ENCODE peak calls at places on chromosomes 16 and 17, in six cellular contexts. N, S, Y, B, L and Q are unnamed samples.

GRCh38 chr16:19810817-19811731 is 73.6 kb downstream of the GPRC5B start:
- DNase-seq in N (no peak), S (no peak), Y (no peak), B (no peak), L (no peak), Q (no peak)

GRCh38 chr16:57191056-57191536 is 5.0 kb downstream of the RSPRY1 start:
- DNase-seq in N (no peak), S (no peak), Y (no peak), B (no peak), L (no peak), Q (no peak)

GRCh38 chr17:17420561-17421269 is 56.1 kb upstream of the MED9 start:
- DNase-seq in N (peak), S (no peak), Y (no peak), B (no peak), L (no peak), Q (no peak)

GRCh38 chr16:67206129-67206837 is 7.4 kb downstream of the ELMO3 start:
- DNase-seq in N (no peak), S (no peak), Y (no peak), B (no peak), L (no peak), Q (no peak)

GRCh38 chr16:56729351-56729735 is 586 bp upstream of the NUP93 start:
- DNase-seq in N (no peak), S (no peak), Y (no peak), B (no peak), L (no peak), Q (no peak)

GRCh38 chr17:72118588-72119279 is 2.1 kb upstream of the SOX9 start:
- DNase-seq in N (peak), S (peak), Y (peak), B (peak), L (peak), Q (peak)

GRCh38 chr16:57325458-57325857 is 33.1 kb upstream of the CCL22 start:
- DNase-seq in N (no peak), S (no peak), Y (no peak), B (no peak), L (no peak), Q (no peak)

GRCh38 chr17:44360826-44361225 is 2.8 kb downstream of the FAM171A2 start:
- DNase-seq in N (peak), S (no peak), Y (no peak), B (no peak), L (peak), Q (no peak)

GRCh38 chr16:47660540-47660939 is 199.4 kb downstream of the PHKB start:
- DNase-seq in N (no peak), S (no peak), Y (no peak), B (no peak), L (no peak), Q (no peak)

GRCh38 chr17:15456486-15456885 is 10.9 kb downstream of the CDRT4 start:
- DNase-seq in N (no peak), S (no peak), Y (no peak), B (no peak), L (no peak), Q (no peak)

GRCh38 chr16:52597772-52598483 is 51.0 kb upstream of the TOX3 start:
- DNase-seq in N (no peak), S (no peak), Y (peak), B (no peak), L (no peak), Q (peak)

GRCh38 chr17:3870871-3871306 is 22.0 kb downstream of the CAMKK1 start:
- DNase-seq in N (peak), S (no peak), Y (no peak), B (no peak), L (no peak), Q (no peak)

GRCh38 chr17:71995570-71995969 is 125.2 kb upstream of the SOX9 start:
- DNase-seq in N (no peak), S (no peak), Y (no peak), B (no peak), L (no peak), Q (no peak)

DNA sequence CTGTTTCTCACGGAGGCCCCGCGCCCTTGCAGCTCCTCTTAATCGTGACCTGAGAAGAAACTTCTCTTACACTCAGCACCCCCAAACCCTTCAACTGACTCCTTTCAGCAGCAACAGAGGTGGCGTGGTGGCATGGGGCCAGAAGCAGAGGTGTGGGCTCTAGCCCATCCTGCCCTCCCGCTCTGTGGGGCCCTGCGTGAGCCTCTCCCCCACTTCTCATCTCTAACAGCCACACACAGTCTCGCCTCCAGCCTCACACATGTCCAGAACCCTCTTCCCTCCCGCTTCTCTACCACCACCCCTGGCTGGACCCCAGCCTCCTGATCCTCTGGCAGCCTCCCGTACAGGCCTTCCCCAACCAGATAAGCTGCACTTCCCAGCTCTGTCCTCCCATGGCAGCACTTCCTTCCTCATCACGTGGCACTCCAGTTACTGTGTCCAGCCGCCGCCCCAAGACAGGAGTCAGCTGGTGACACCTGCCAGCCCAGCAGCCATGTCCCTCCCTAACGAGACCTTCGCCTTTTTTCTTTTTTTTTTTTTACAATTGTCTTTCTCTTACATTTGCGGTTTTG is 30.5 kb downstream of the NSMCE1 start:
- DNase-seq in N (peak), S (no peak), Y (no peak), B (no peak), L (no peak), Q (no peak)
- TF ChIP-seq JUND in N (no peak), S (no peak), Y (no peak), B (no peak), L (no peak), Q (no peak)

GRCh38 chr17:76378548-76379274 is 5.7 kb upstream of the SPHK1 start:
- DNase-seq in N (no peak), S (no peak), Y (no peak), B (no peak), L (peak), Q (no peak)

GRCh38 chr17:76379646-76380376 is 4.6 kb upstream of the SPHK1 start:
- DNase-seq in N (no peak), S (no peak), Y (no peak), B (no peak), L (peak), Q (no peak)

GRCh38 chr17:76376318-76377133 is 7.9 kb upstream of the SPHK1 start:
- DNase-seq in N (no peak), S (no peak), Y (no peak), B (no peak), L (no peak), Q (no peak)

GRCh38 chr17:76381633-76382304 is 2.6 kb upstream of the SPHK1 start:
- DNase-seq in N (no peak), S (no peak), Y (no peak), B (no peak), L (peak), Q (no peak)

GRCh38 chr17:76379275-76379641 is 5.2 kb upstream of the SPHK1 start:
- DNase-seq in N (no peak), S (no peak), Y (no peak), B (no peak), L (no peak), Q (no peak)
- TF ChIP-seq JUND in N (no peak), S (no peak), Y (no peak), B (no peak), L (no peak), Q (no peak)

GRCh38 chr16:3004319-3004718 is 8.4 kb upstream of the CLDN9 start:
- DNase-seq in N (no peak), S (no peak), Y (no peak), B (no peak), L (no peak), Q (no peak)

GRCh38 chr16:3007957-3008748 is 4.6 kb upstream of the CLDN9 start:
- DNase-seq in N (peak), S (no peak), Y (peak), B (no peak), L (no peak), Q (no peak)

GRCh38 chr16:3003582-3004270 is 9.0 kb upstream of the CLDN9 start:
- DNase-seq in N (peak), S (peak), Y (peak), B (peak), L (peak), Q (peak)

GRCh38 chr16:3007059-3007956 is 5.4 kb upstream of the CLDN9 start:
- DNase-seq in N (no peak), S (no peak), Y (no peak), B (no peak), L (no peak), Q (no peak)

DNA sequence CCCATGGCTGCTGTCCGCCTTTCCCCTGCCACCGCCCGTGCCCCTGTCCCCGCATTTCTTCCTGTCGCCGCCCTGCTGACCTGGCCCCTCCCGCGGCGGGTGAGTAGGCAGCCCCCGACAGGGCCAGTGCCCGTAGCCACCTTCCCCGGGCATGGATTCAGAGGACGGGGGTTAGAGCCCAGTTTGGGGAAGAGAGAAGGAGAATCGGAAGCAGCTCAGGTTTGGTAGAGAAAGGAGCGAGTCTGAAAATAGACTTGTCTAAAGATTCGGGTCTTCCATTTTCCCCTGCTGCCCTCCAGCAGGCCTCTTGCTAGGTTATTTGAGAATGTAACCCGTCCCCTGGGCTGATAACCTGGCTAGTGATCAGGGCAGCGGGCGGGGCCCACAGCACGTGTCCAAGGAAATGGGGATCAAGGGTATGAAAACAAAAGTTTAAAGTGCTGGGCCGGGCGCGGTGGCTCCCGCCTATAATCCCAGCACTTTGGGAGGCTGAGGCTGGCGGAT is 7.9 kb upstream of the CLDN9 start:
- DNase-seq in N (peak), S (no peak), Y (no peak), B (no peak), L (peak), Q (no peak)
- TF ChIP-seq JUND in N (no peak), S (no peak), Y (no peak), B (no peak), L (no peak), Q (no peak)

DNA sequence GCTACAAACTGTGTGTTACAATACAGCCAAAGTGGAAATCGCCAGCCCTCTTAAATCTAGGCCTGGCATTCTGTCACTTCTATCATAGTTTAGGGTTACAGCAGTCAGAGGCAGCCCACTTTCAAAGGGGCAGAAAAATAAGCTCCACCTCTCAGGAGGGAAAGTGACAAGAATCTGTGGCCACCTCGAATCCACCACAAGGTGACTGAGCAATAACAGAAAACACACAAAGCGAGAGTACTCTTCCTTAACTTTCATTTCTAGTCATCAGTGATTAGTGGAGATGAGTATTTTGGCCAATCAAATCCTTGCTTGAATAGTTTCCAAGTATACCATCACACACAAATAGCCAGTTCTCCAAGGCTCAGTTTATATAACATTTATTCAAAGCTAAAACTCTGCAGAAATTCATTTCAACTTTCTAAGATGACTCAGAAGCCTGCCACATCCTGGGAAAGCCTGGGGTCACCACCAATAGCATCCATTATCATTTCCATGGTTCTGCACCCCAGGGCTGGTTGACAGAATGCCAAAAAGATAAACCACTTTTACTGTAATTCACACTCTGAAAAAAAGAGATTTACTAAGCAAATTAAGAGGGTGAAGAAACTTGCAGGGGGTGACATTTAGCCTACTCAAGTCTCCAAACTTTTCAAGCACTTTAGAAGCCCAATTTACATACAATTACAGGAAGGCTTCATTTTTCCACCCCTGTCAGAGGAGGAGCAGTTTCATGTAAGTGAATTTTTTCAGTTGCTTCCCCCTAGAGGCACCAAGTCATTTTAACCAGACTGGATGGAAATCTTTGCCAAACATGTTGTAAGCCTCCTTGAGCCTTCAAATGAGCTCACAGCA is 66.8 kb downstream of the SALL1 start:
- DNase-seq in N (no peak), S (no peak), Y (no peak), B (no peak), L (no peak), Q (no peak)
- TF ChIP-seq JUND in N (no peak), S (no peak), Y (no peak), B (no peak), L (no peak), Q (no peak)